ENCODE peak calls at places on chromosomes 6 and 20, in nine cellular contexts. G, F, L, U, C, P, S, Z and W are unnamed samples.

GRCh38 chr6:148548065-148548748 is 198.6 kb upstream of the UST start:
- DNase-seq in C (no peak), S (no peak), G (no peak), L (peak; percentile 67), U (no peak), F (peak; percentile 75), P (no peak), Z (no peak), W (no peak)

GRCh38 chr6:47478233-47479155 is 905 bp downstream of the CD2AP start:
- DNase-seq in Z (no peak), F (peak; percentile 35), C (no peak), G (no peak), U (no peak), S (peak; percentile 13), P (no peak), L (no peak), W (no peak)

GRCh38 chr6:32837651-32838113 is 857 bp downstream of the TAP2 start:
- DNase-seq in L (no peak), S (no peak), U (no peak), F (peak; percentile 25), P (no peak), G (no peak), Z (no peak), C (no peak), W (no peak)

GRCh38 chr20:25273541-25274358 is 25.9 kb downstream of the PYGB start:
- DNase-seq in G (no peak), U (peak; percentile 86), Z (no peak), P (no peak), L (no peak), C (no peak), F (no peak), S (no peak), W (peak; percentile 57)

GRCh38 chr20:60820149-60820548 is 431.9 kb upstream of the CDH4 start:
- DNase-seq in Z (no peak), L (no peak), C (no peak), F (no peak), P (no peak), S (no peak), G (no peak), U (no peak), W (no peak)

GRCh38 chr6:157074969-157075368 is 248.3 kb downstream of the TMEM242 start:
- DNase-seq in G (no peak), Z (no peak), L (no peak), U (no peak), F (no peak), C (no peak), P (no peak), S (no peak), W (no peak)

GRCh38 chr20:22374066-22374465 is 210.3 kb downstream of the FOXA2 start:
- DNase-seq in L (no peak), F (no peak), P (no peak), C (no peak), G (no peak), U (no peak), S (no peak), Z (no peak), W (no peak)

GRCh38 chr20:18412202-18412901 is 54.5 kb downstream of the DZANK1 start:
- DNase-seq in C (no peak), L (no peak), U (no peak), Z (peak; percentile 28), P (no peak), F (no peak), G (no peak), S (no peak), W (no peak)

GRCh38 chr6:129785756-129786135 is 75.4 kb downstream of the TMEM244 start:
- DNase-seq in U (no peak), C (no peak), F (no peak), Z (no peak), P (no peak), G (no peak), L (no peak), S (no peak), W (no peak)

GRCh38 chr6:75202676-75203131 is 3.1 kb downstream of the COL12A1 start:
- DNase-seq in S (no peak), G (peak; percentile 9), F (peak; percentile 48), U (no peak), Z (no peak), L (no peak), P (no peak), C (no peak), W (peak; percentile 52)

GRCh38 chr20:1323256-1323655 is 5.7 kb downstream of the SDCBP2 start:
- DNase-seq in F (peak; percentile 57), S (no peak), U (peak; percentile 42), L (no peak), Z (no peak), P (no peak), G (no peak), C (no peak), W (no peak)

GRCh38 chr6:143721642-143722041 is 43.9 kb downstream of the PHACTR2 start:
- DNase-seq in U (no peak), C (no peak), S (no peak), G (no peak), Z (no peak), L (no peak), F (no peak), P (no peak), W (no peak)

GRCh38 chr20:59000326-59000725 is 6.7 kb downstream of the CTSZ start:
- DNase-seq in G (no peak), L (no peak), S (no peak), Z (no peak), F (no peak), U (no peak), P (no peak), C (no peak), W (no peak)

GRCh38 chr6:158942349-158942748 is 57.7 kb downstream of the RSPH3 start:
- DNase-seq in U (no peak), G (no peak), C (no peak), F (no peak), Z (no peak), P (no peak), S (no peak), L (no peak), W (no peak)

GRCh38 chr6:73739097-73739496 is 43.1 kb downstream of the CD109 start:
- DNase-seq in P (no peak), C (no peak), Z (no peak), L (peak; percentile 24), U (no peak), G (peak; percentile 8), F (peak; percentile 76), S (peak; percentile 56), W (no peak)

GRCh38 chr6:41966214-41966920 is 24.8 kb upstream of the CCND3 start:
- DNase-seq in F (no peak), G (no peak), U (peak; percentile 19), C (no peak), L (no peak), P (no peak), Z (no peak), S (no peak), W (no peak)

GRCh38 chr6:6803180-6803978 is 214.9 kb downstream of the LY86 start:
- DNase-seq in L (no peak), G (no peak), C (no peak), U (no peak), S (peak; percentile 18), Z (no peak), F (no peak), P (no peak), W (no peak)
- TF ChIP-seq CTCF in L (no peak), G (no peak), C (no peak), U (no peak), S (no peak), Z (no peak), F (no peak), P (no peak), W (no peak)

GRCh38 chr6:114844359-114844758 is 501.5 kb upstream of the HS3ST5 start:
- DNase-seq in U (no peak), L (no peak), P (no peak), F (no peak), S (no peak), Z (no peak), C (no peak), G (no peak), W (no peak)

GRCh38 chr6:114839019-114839418 is 496.2 kb upstream of the HS3ST5 start:
- DNase-seq in F (no peak), Z (no peak), C (no peak), L (no peak), S (no peak), U (no peak), G (no peak), P (no peak), W (no peak)
- TF ChIP-seq CTCF in F (no peak), Z (no peak), C (no peak), L (no peak), S (no peak), U (no peak), G (no peak), P (no peak), W (no peak)

DNA sequence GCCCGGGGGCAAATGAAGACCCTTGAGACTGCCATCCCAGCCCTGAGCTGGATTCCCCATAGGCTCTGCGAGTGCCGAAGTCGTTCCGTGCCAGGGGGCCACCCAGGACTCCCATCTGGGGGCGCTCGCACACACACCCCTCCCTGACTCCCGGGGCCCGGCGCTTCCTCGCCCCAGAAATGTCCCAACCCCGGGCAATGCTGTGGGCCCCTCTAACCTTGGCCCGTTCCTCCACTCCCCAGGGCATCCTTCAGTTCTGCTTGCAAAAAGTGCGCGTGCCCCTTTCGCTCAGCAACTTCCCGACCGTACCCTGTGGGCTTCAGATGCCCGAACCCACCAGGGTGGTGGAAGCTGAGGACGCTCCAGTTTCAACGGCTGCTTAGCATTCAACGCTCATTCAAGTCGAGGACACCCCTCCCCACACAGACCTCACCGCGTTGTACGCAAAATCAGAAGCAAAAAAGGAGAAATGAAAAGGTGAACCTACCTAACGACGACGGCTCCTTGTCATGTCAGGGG is 25.4 kb downstream of the RIPOR2 start:
- DNase-seq in S (no peak), F (no peak), Z (no peak), U (no peak), P (no peak), L (no peak), G (peak; percentile 31), C (no peak), W (no peak)
- TF ChIP-seq CTCF in S (no peak), F (no peak), Z (peak; percentile 22), U (no peak), P (peak; percentile 19), L (peak; percentile 40), G (no peak), C (no peak), W (peak; percentile 61)

DNA sequence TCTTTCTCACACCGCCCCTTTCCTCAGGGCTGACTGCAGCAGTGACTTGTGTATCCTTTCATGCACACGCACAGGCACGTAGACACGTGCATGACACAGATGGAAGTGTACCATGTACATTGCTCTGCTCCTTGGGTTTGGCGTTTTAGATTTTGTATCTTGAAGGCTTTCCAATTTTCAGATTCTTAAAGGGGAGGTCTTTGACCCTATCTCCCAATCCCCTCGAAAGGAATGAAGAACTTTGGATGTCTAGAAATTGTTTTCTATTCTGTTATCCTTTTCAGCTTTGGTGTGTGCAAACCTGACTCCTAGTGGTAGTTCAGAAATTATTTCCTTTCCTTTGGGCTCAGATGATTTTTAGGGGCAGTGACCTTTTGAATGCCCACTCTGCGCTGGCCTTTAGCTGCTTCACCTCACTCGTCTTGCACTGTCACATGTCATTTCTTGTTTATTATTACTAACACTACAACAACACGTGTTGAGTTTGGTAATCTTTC is 63.0 kb downstream of the HIVEP1 start:
- DNase-seq in C (no peak), S (no peak), Z (no peak), P (no peak), G (no peak), L (no peak), F (peak; percentile 21), U (no peak), W (no peak)
- TF ChIP-seq CTCF in C (peak; percentile 56), S (peak; percentile 37), Z (peak; percentile 40), P (peak; percentile 37), G (peak; percentile 21), L (peak; percentile 39), F (peak; percentile 42), U (peak; percentile 18), W (peak; percentile 79)